ENCODE peak calls at places on chromosomes 5 and 9, in nine cellular contexts. I is T-helper 1 cell, L is adrenal gland, N is hepatic stellate cell, R is colonic mucosa, B is midbrain, H is mucosa of gallbladder, T is amniotic epithelial cell, C is lung microvascular endothelial cell. O is an unnamed sample.

GRCh38 chr5:143106175-143106574 is 297.3 kb downstream of the NR3C1 start:
- DNase-seq in I (no peak), L (peak; percentile 50), N (peak; percentile 36), R (peak; percentile 47), B (peak; percentile 15), H (peak; percentile 55), T (peak; percentile 72), C (peak; percentile 89), O (no peak)

GRCh38 chr5:21802869-21803490 is 1050.2 kb downstream of the CDH12 start:
- DNase-seq in I (no peak), L (no peak), N (no peak), R (no peak), B (peak; percentile 30), H (no peak), T (peak; percentile 33), C (peak; percentile 60), O (no peak)

GRCh38 chr9:70205366-70206020 is 53.3 kb upstream of the SMC5 start:
- DNase-seq in I (no peak), L (no peak), N (no peak), R (no peak), B (no peak), H (no peak), T (no peak), C (no peak), O (no peak)

GRCh38 chr9:35827486-35827885 is 1.0 kb downstream of the FAM221B start:
- DNase-seq in I (no peak), L (no peak), N (peak; percentile 31), R (no peak), B (no peak), H (no peak), T (peak; percentile 84), C (no peak), O (no peak)

GRCh38 chr5:75716715-75717081 is 539 bp downstream of the POC5 start:
- DNase-seq in I (no peak), L (no peak), N (no peak), R (peak; percentile 22), B (no peak), H (no peak), T (no peak), C (no peak), O (no peak)

GRCh38 chr9:17204611-17205165 is 69.8 kb downstream of the CNTLN start:
- DNase-seq in I (no peak), L (no peak), N (no peak), R (no peak), B (no peak), H (no peak), T (peak; percentile 44), C (no peak), O (no peak)

GRCh38 chr5:54415896-54416640 is 39.4 kb upstream of the HSPB3 start:
- DNase-seq in I (no peak), L (no peak), N (peak; percentile 8), R (no peak), B (no peak), H (no peak), T (no peak), C (no peak), O (no peak)

GRCh38 chr5:133257977-133258376 is 206.2 kb downstream of the HSPA4 start:
- DNase-seq in I (no peak), L (no peak), N (no peak), R (no peak), B (no peak), H (no peak), T (no peak), C (no peak), O (no peak)

GRCh38 chr9:27770541-27770940 is 197.3 kb upstream of the C9orf72 start:
- DNase-seq in I (no peak), L (no peak), N (no peak), R (no peak), B (no peak), H (no peak), T (no peak), C (no peak), O (no peak)

GRCh38 chr9:98256632-98257218 is 1.3 kb upstream of the TBC1D2 start:
- DNase-seq in I (no peak), L (no peak), N (peak; percentile 26), R (no peak), B (no peak), H (no peak), T (no peak), C (peak; percentile 34), O (no peak)

O was measured in testis.